ENCODE peak calls at places on chromosomes 3 and 15, in five cellular contexts. One of them, this sample, is unnamed.

GRCh38 chr3:172710709-172711456 is at the start of gene NCEH1:
- DNase-seq in caudate nucleus: peak
- DNase-seq in M059J: peak
- DNase-seq in A549: peak
- DNase-seq in germinal center: peak
- DNase-seq in this sample: peak

GRCh38 chr3:16332904-16333426 is 68.0 kb downstream of the OXNAD1 start:
- DNase-seq in caudate nucleus: no peak
- DNase-seq in M059J: peak
- DNase-seq in A549: no peak
- DNase-seq in germinal center: no peak
- DNase-seq in this sample: no peak

GRCh38 chr3:158379517-158379916 is 191.5 kb upstream of the MLF1 start:
- DNase-seq in caudate nucleus: no peak
- DNase-seq in M059J: no peak
- DNase-seq in A549: peak
- DNase-seq in germinal center: no peak
- DNase-seq in this sample: no peak

GRCh38 chr3:41026394-41027177 is 172.7 kb upstream of the CTNNB1 start:
- DNase-seq in caudate nucleus: no peak
- DNase-seq in M059J: peak
- DNase-seq in A549: peak
- DNase-seq in germinal center: no peak
- DNase-seq in this sample: peak

GRCh38 chr3:140219923-140220452 is 285.0 kb downstream of the CLSTN2 start:
- DNase-seq in caudate nucleus: no peak
- DNase-seq in M059J: peak
- DNase-seq in A549: peak
- DNase-seq in germinal center: no peak
- DNase-seq in this sample: peak

GRCh38 chr3:4047343-4047742 is 248.1 kb downstream of the LRRN1 start:
- DNase-seq in caudate nucleus: no peak
- DNase-seq in M059J: no peak
- DNase-seq in A549: no peak
- DNase-seq in germinal center: no peak
- DNase-seq in this sample: no peak

GRCh38 chr3:71690222-71690821 is 34.9 kb downstream of the EIF4E3 start:
- DNase-seq in caudate nucleus: no peak
- DNase-seq in M059J: peak
- DNase-seq in A549: no peak
- DNase-seq in germinal center: no peak
- DNase-seq in this sample: peak

GRCh38 chr3:138329127-138329983 is at the start of gene NME9:
- DNase-seq in caudate nucleus: peak
- DNase-seq in M059J: peak
- DNase-seq in A549: peak
- DNase-seq in germinal center: peak
- DNase-seq in this sample: peak

GRCh38 chr15:62953496-62953895 is 89.1 kb upstream of the TPM1 start:
- DNase-seq in caudate nucleus: no peak
- DNase-seq in M059J: no peak
- DNase-seq in A549: no peak
- DNase-seq in germinal center: no peak
- DNase-seq in this sample: no peak

GRCh38 chr3:58306662-58307286 is 454 bp downstream of the HTD2 start:
- DNase-seq in caudate nucleus: no peak
- DNase-seq in M059J: peak
- DNase-seq in A549: peak
- DNase-seq in germinal center: peak
- DNase-seq in this sample: peak

GRCh38 chr15:88152672-88153071 is 103.9 kb downstream of the NTRK3 start:
- DNase-seq in caudate nucleus: no peak
- DNase-seq in M059J: no peak
- DNase-seq in A549: no peak
- DNase-seq in germinal center: no peak
- DNase-seq in this sample: no peak

GRCh38 chr15:68646156-68646555 is 67.4 kb downstream of the CORO2B start:
- DNase-seq in caudate nucleus: peak
- DNase-seq in M059J: no peak
- DNase-seq in A549: no peak
- DNase-seq in germinal center: no peak
- DNase-seq in this sample: no peak

GRCh38 chr3:9022305-9022985 is 59.2 kb upstream of the RAD18 start:
- DNase-seq in caudate nucleus: no peak
- DNase-seq in M059J: no peak
- DNase-seq in A549: no peak
- DNase-seq in germinal center: no peak
- DNase-seq in this sample: no peak

GRCh38 chr3:17166369-17166768 is 281.6 kb downstream of the PLCL2 start:
- DNase-seq in caudate nucleus: no peak
- DNase-seq in M059J: no peak
- DNase-seq in A549: no peak
- DNase-seq in germinal center: no peak
- DNase-seq in this sample: no peak

GRCh38 chr15:64348455-64348854 is 7.5 kb downstream of the CSNK1G1 start:
- DNase-seq in caudate nucleus: no peak
- DNase-seq in M059J: peak
- DNase-seq in A549: no peak
- DNase-seq in germinal center: no peak
- DNase-seq in this sample: no peak

GRCh38 chr3:160616721-160617120 is 51.4 kb upstream of the KPNA4 start:
- DNase-seq in caudate nucleus: no peak
- DNase-seq in M059J: peak
- DNase-seq in A549: no peak
- DNase-seq in germinal center: no peak
- DNase-seq in this sample: peak

GRCh38 chr3:155465664-155466063 is 172.2 kb upstream of the STRIT1 start:
- DNase-seq in caudate nucleus: no peak
- DNase-seq in M059J: no peak
- DNase-seq in A549: peak
- DNase-seq in germinal center: no peak
- DNase-seq in this sample: no peak

GRCh38 chr3:9615003-9615628 is 34.2 kb upstream of the MTMR14 start:
- DNase-seq in caudate nucleus: no peak
- DNase-seq in M059J: no peak
- DNase-seq in A549: no peak
- DNase-seq in germinal center: no peak
- DNase-seq in this sample: no peak

GRCh38 chr3:29333520-29333919 is 52.6 kb downstream of the RBMS3 start:
- DNase-seq in caudate nucleus: no peak
- DNase-seq in M059J: no peak
- DNase-seq in A549: no peak
- DNase-seq in germinal center: no peak
- DNase-seq in this sample: no peak

GRCh38 chr3:152682477-152682876 is 152.5 kb upstream of the P2RY1 start:
- DNase-seq in caudate nucleus: no peak
- DNase-seq in M059J: no peak
- DNase-seq in A549: no peak
- DNase-seq in germinal center: no peak
- DNase-seq in this sample: no peak

GRCh38 chr3:72390841-72391240 is 457.4 kb downstream of the SHQ1 start:
- DNase-seq in caudate nucleus: no peak
- DNase-seq in M059J: no peak
- DNase-seq in A549: no peak
- DNase-seq in germinal center: no peak
- DNase-seq in this sample: no peak

GRCh38 chr3:65526656-65527055 is 512.1 kb downstream of the MAGI1 start:
- DNase-seq in caudate nucleus: no peak
- DNase-seq in M059J: no peak
- DNase-seq in A549: no peak
- DNase-seq in germinal center: no peak
- DNase-seq in this sample: no peak

GRCh38 chr3:121552379-121552778 is 6.6 kb upstream of the POLQ start:
- DNase-seq in caudate nucleus: no peak
- DNase-seq in M059J: peak
- DNase-seq in A549: no peak
- DNase-seq in germinal center: no peak
- DNase-seq in this sample: no peak

GRCh38 chr3:156449712-156450574 is 105.0 kb downstream of the SSR3 start:
- DNase-seq in caudate nucleus: no peak
- DNase-seq in M059J: peak
- DNase-seq in A549: peak
- DNase-seq in germinal center: peak
- DNase-seq in this sample: peak

GRCh38 chr15:54280726-54281125 is 302.5 kb downstream of the UNC13C start:
- DNase-seq in caudate nucleus: no peak
- DNase-seq in M059J: no peak
- DNase-seq in A549: no peak
- DNase-seq in germinal center: no peak
- DNase-seq in this sample: no peak

GRCh38 chr3:148717918-148718317 is 20.2 kb downstream of the AGTR1 start:
- DNase-seq in caudate nucleus: no peak
- DNase-seq in M059J: no peak
- DNase-seq in A549: no peak
- DNase-seq in germinal center: no peak
- DNase-seq in this sample: no peak